ENCODE peak calls at places on chromosome 15, in six cellular contexts. One of them, this sample, is unnamed.

GRCh38 chr15:53840681-53841080 is 81.2 kb upstream of the WDR72 start:
- DNase-seq in neuronal stem cell: no peak
- DNase-seq in IMR-90: no peak
- DNase-seq in astrocyte of the spinal cord: no peak
- DNase-seq in choroid plexus epithelial cell: no peak
- DNase-seq in GM12865: no peak
- DNase-seq in this sample: no peak

GRCh38 chr15:77569647-77570186 is 63.0 kb downstream of the LINGO1 start:
- DNase-seq in neuronal stem cell: no peak
- DNase-seq in IMR-90: no peak
- DNase-seq in astrocyte of the spinal cord: no peak
- DNase-seq in choroid plexus epithelial cell: peak; percentile 54
- DNase-seq in GM12865: no peak
- DNase-seq in this sample: no peak

GRCh38 chr15:41982133-41982930 is 10.0 kb upstream of the EHD4 start:
- DNase-seq in neuronal stem cell: no peak
- DNase-seq in IMR-90: peak; percentile 10
- DNase-seq in astrocyte of the spinal cord: no peak
- DNase-seq in choroid plexus epithelial cell: peak; percentile 44
- DNase-seq in GM12865: no peak
- DNase-seq in this sample: no peak

GRCh38 chr15:40787344-40787841 is 17.6 kb downstream of the C15orf62 start:
- DNase-seq in neuronal stem cell: no peak
- DNase-seq in IMR-90: peak; percentile 62
- DNase-seq in astrocyte of the spinal cord: peak; percentile 87
- DNase-seq in choroid plexus epithelial cell: peak; percentile 71
- DNase-seq in GM12865: no peak
- DNase-seq in this sample: peak; percentile 80

GRCh38 chr15:99406716-99407487 is 155.6 kb downstream of the LRRC28 start:
- DNase-seq in neuronal stem cell: no peak
- DNase-seq in IMR-90: no peak
- DNase-seq in astrocyte of the spinal cord: no peak
- DNase-seq in choroid plexus epithelial cell: no peak
- DNase-seq in GM12865: no peak
- DNase-seq in this sample: no peak

GRCh38 chr15:41487802-41488201 is 5.9 kb upstream of the ITPKA start:
- DNase-seq in neuronal stem cell: no peak
- DNase-seq in IMR-90: peak; percentile 21
- DNase-seq in astrocyte of the spinal cord: no peak
- DNase-seq in choroid plexus epithelial cell: no peak
- DNase-seq in GM12865: no peak
- DNase-seq in this sample: peak; percentile 42

GRCh38 chr15:50676799-50677483 is 9.7 kb downstream of the TRPM7 start:
- DNase-seq in neuronal stem cell: no peak
- DNase-seq in IMR-90: peak; percentile 64
- DNase-seq in astrocyte of the spinal cord: peak; percentile 33
- DNase-seq in choroid plexus epithelial cell: peak; percentile 43
- DNase-seq in GM12865: no peak
- DNase-seq in this sample: no peak

GRCh38 chr15:96553931-96554330 is 223.4 kb downstream of the NR2F2 start:
- DNase-seq in neuronal stem cell: no peak
- DNase-seq in IMR-90: no peak
- DNase-seq in astrocyte of the spinal cord: no peak
- DNase-seq in choroid plexus epithelial cell: no peak
- DNase-seq in GM12865: no peak
- DNase-seq in this sample: no peak

GRCh38 chr15:64915518-64916227 is 4.0 kb downstream of the ANKDD1A start:
- DNase-seq in neuronal stem cell: no peak
- DNase-seq in IMR-90: no peak
- DNase-seq in astrocyte of the spinal cord: no peak
- DNase-seq in choroid plexus epithelial cell: no peak
- DNase-seq in GM12865: no peak
- DNase-seq in this sample: no peak

GRCh38 chr15:85649372-85649771 is 145.4 kb downstream of the KLHL25 start:
- DNase-seq in neuronal stem cell: no peak
- DNase-seq in IMR-90: peak; percentile 90
- DNase-seq in astrocyte of the spinal cord: peak; percentile 73
- DNase-seq in choroid plexus epithelial cell: peak; percentile 92
- DNase-seq in GM12865: no peak
- DNase-seq in this sample: no peak

GRCh38 chr15:26838742-26839460 is 28.0 kb upstream of the GABRA5 start:
- DNase-seq in neuronal stem cell: peak; percentile 21
- DNase-seq in IMR-90: no peak
- DNase-seq in astrocyte of the spinal cord: no peak
- DNase-seq in choroid plexus epithelial cell: no peak
- DNase-seq in GM12865: no peak
- DNase-seq in this sample: peak; percentile 8

GRCh38 chr15:23565395-23566069 is at the start of gene MKRN3:
- DNase-seq in neuronal stem cell: peak; percentile 23
- DNase-seq in IMR-90: peak; percentile 7
- DNase-seq in astrocyte of the spinal cord: peak; percentile 78
- DNase-seq in choroid plexus epithelial cell: peak; percentile 19
- DNase-seq in GM12865: no peak
- DNase-seq in this sample: peak; percentile 98

GRCh38 chr15:40826123-40827075 is 2.1 kb downstream of the PPP1R14D start:
- DNase-seq in neuronal stem cell: no peak
- DNase-seq in IMR-90: no peak
- DNase-seq in astrocyte of the spinal cord: peak; percentile 26
- DNase-seq in choroid plexus epithelial cell: peak; percentile 40
- DNase-seq in GM12865: no peak
- DNase-seq in this sample: no peak

GRCh38 chr15:90617668-90618097 is 88.0 kb downstream of the CRTC3 start:
- DNase-seq in neuronal stem cell: no peak
- DNase-seq in IMR-90: no peak
- DNase-seq in astrocyte of the spinal cord: peak; percentile 40
- DNase-seq in choroid plexus epithelial cell: peak; percentile 66
- DNase-seq in GM12865: no peak
- DNase-seq in this sample: no peak

GRCh38 chr15:30649952-30650929 is 24.3 kb downstream of the ARHGAP11B start:
- DNase-seq in neuronal stem cell: no peak
- DNase-seq in IMR-90: peak; percentile 80
- DNase-seq in astrocyte of the spinal cord: no peak
- DNase-seq in choroid plexus epithelial cell: peak; percentile 38
- DNase-seq in GM12865: peak; percentile 73
- DNase-seq in this sample: peak; percentile 6

GRCh38 chr15:25737218-25737643 is 125.9 kb downstream of the ATP10A start:
- DNase-seq in neuronal stem cell: no peak
- DNase-seq in IMR-90: peak; percentile 41
- DNase-seq in astrocyte of the spinal cord: peak; percentile 50
- DNase-seq in choroid plexus epithelial cell: no peak
- DNase-seq in GM12865: no peak
- DNase-seq in this sample: no peak

GRCh38 chr15:56468271-56468912 is 3.5 kb upstream of the MNS1 start:
- DNase-seq in neuronal stem cell: no peak
- DNase-seq in IMR-90: peak; percentile 9
- DNase-seq in astrocyte of the spinal cord: peak; percentile 3
- DNase-seq in choroid plexus epithelial cell: peak; percentile 22
- DNase-seq in GM12865: peak; percentile 64
- DNase-seq in this sample: peak; percentile 65

GRCh38 chr15:92992712-92993111 is 92.6 kb downstream of the CHD2 start:
- DNase-seq in neuronal stem cell: no peak
- DNase-seq in IMR-90: no peak
- DNase-seq in astrocyte of the spinal cord: no peak
- DNase-seq in choroid plexus epithelial cell: no peak
- DNase-seq in GM12865: no peak
- DNase-seq in this sample: no peak

GRCh38 chr15:71049706-71050422 is 65.4 kb upstream of the THSD4 start:
- DNase-seq in neuronal stem cell: no peak
- DNase-seq in IMR-90: peak; percentile 68
- DNase-seq in astrocyte of the spinal cord: no peak
- DNase-seq in choroid plexus epithelial cell: peak; percentile 27
- DNase-seq in GM12865: no peak
- DNase-seq in this sample: no peak

GRCh38 chr15:41969851-41970431 is 2.4 kb downstream of the EHD4 start:
- DNase-seq in neuronal stem cell: no peak
- DNase-seq in IMR-90: no peak
- DNase-seq in astrocyte of the spinal cord: no peak
- DNase-seq in choroid plexus epithelial cell: no peak
- DNase-seq in GM12865: peak; percentile 91
- DNase-seq in this sample: peak; percentile 51

GRCh38 chr15:90336705-90337141 is 15.4 kb upstream of the ZNF774 start:
- DNase-seq in neuronal stem cell: no peak
- DNase-seq in IMR-90: peak; percentile 85
- DNase-seq in astrocyte of the spinal cord: peak; percentile 34
- DNase-seq in choroid plexus epithelial cell: peak; percentile 40
- DNase-seq in GM12865: peak; percentile 17
- DNase-seq in this sample: peak; percentile 78

GRCh38 chr15:33699691-33700447 is 268.4 kb upstream of the CHRM5 start:
- DNase-seq in neuronal stem cell: no peak
- DNase-seq in IMR-90: peak; percentile 12
- DNase-seq in astrocyte of the spinal cord: no peak
- DNase-seq in choroid plexus epithelial cell: peak; percentile 52
- DNase-seq in GM12865: peak; percentile 3
- DNase-seq in this sample: no peak

GRCh38 chr15:59274126-59274970 is 67.7 kb downstream of the LDHAL6B start:
- DNase-seq in neuronal stem cell: no peak
- DNase-seq in IMR-90: peak; percentile 61
- DNase-seq in astrocyte of the spinal cord: peak; percentile 83
- DNase-seq in choroid plexus epithelial cell: peak; percentile 56
- DNase-seq in GM12865: peak; percentile 47
- DNase-seq in this sample: no peak

GRCh38 chr15:63313866-63314265 is 36.5 kb downstream of the APH1B start:
- DNase-seq in neuronal stem cell: no peak
- DNase-seq in IMR-90: no peak
- DNase-seq in astrocyte of the spinal cord: no peak
- DNase-seq in choroid plexus epithelial cell: no peak
- DNase-seq in GM12865: no peak
- DNase-seq in this sample: no peak

GRCh38 chr15:56950979-56951378 is 32.5 kb downstream of the TCF12 start:
- DNase-seq in neuronal stem cell: no peak
- DNase-seq in IMR-90: no peak
- DNase-seq in astrocyte of the spinal cord: no peak
- DNase-seq in choroid plexus epithelial cell: no peak
- DNase-seq in GM12865: peak; percentile 62
- DNase-seq in this sample: no peak

GRCh38 chr15:57256941-57257340 is 119.4 kb upstream of the CGNL1 start:
- DNase-seq in neuronal stem cell: no peak
- DNase-seq in IMR-90: no peak
- DNase-seq in astrocyte of the spinal cord: no peak
- DNase-seq in choroid plexus epithelial cell: no peak
- DNase-seq in GM12865: no peak
- DNase-seq in this sample: no peak

GRCh38 chr15:96268421-96269204 is 61.9 kb upstream of the NR2F2 start:
- DNase-seq in neuronal stem cell: no peak
- DNase-seq in IMR-90: peak; percentile 66
- DNase-seq in astrocyte of the spinal cord: peak; percentile 62
- DNase-seq in choroid plexus epithelial cell: peak; percentile 77
- DNase-seq in GM12865: no peak
- DNase-seq in this sample: no peak

DNA sequence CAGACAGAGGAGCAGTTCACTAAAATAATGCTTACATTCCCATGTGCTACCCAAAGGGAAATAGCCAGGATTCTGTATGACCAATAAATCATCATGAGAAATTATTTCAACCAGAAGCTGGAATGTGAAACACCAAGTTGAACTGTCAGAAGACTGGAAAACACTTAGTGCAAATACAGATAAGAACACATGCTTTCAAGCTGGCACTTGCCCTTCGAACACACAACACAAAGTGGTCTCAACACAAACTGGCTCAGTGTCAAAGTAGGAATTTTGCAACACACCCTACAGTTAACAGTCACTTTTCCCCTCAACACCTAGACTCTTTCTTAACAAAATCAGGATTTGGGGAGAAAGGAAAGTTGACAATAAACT is 1.3 kb downstream of the FSD2 start:
- DNase-seq in neuronal stem cell: no peak
- DNase-seq in IMR-90: no peak
- DNase-seq in astrocyte of the spinal cord: no peak
- DNase-seq in choroid plexus epithelial cell: no peak
- DNase-seq in GM12865: no peak
- DNase-seq in this sample: no peak
- H3K4me3 ChIP-seq in neuronal stem cell: no peak overlapping the region
- H3K4me3 ChIP-seq in IMR-90: no peak overlapping the region
- H3K4me3 ChIP-seq in astrocyte of the spinal cord: no peak overlapping the region
- H3K4me3 ChIP-seq in choroid plexus epithelial cell: no peak overlapping the region
- H3K4me3 ChIP-seq in GM12865: no peak overlapping the region
- H3K4me3 ChIP-seq in this sample: no peak overlapping the region

DNA sequence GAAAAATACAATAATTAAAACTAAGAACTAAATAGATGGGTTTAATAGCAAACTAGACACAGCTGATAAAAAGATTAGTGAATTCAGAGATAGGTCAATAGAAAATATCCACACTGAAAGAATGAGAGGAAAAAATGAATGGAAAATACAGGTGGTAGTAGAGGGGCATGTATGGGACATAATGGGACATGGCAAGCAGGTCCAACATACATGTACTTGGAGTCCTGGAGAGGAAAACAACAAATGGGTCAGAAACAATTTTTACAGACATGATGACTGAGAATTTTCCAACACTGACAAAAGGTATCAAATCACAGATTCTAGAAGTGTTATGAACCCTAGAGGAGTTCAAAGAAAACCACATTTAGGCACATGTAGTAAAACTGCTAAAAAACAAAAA is 68.4 kb downstream of the MTHFS start:
- DNase-seq in neuronal stem cell: no peak
- DNase-seq in IMR-90: no peak
- DNase-seq in astrocyte of the spinal cord: no peak
- DNase-seq in choroid plexus epithelial cell: no peak
- DNase-seq in GM12865: no peak
- DNase-seq in this sample: no peak
- H3K4me3 ChIP-seq in neuronal stem cell: no peak overlapping the region
- H3K4me3 ChIP-seq in IMR-90: no peak overlapping the region
- H3K4me3 ChIP-seq in astrocyte of the spinal cord: no peak overlapping the region
- H3K4me3 ChIP-seq in choroid plexus epithelial cell: no peak overlapping the region
- H3K4me3 ChIP-seq in GM12865: no peak overlapping the region
- H3K4me3 ChIP-seq in this sample: no peak overlapping the region

GRCh38 chr15:45631831-45632230 is 3.0 kb upstream of the SQOR start:
- DNase-seq in neuronal stem cell: no peak
- DNase-seq in IMR-90: peak; percentile 45
- DNase-seq in astrocyte of the spinal cord: peak; percentile 20
- DNase-seq in choroid plexus epithelial cell: peak; percentile 15
- DNase-seq in GM12865: no peak
- DNase-seq in this sample: no peak
- H3K4me3 ChIP-seq in neuronal stem cell: no peak overlapping the region
- H3K4me3 ChIP-seq in IMR-90: no peak overlapping the region
- H3K4me3 ChIP-seq in astrocyte of the spinal cord: peak overlapping the region; percentile 1
- H3K4me3 ChIP-seq in choroid plexus epithelial cell: peak overlapping the region; percentile 36
- H3K4me3 ChIP-seq in GM12865: no peak overlapping the region
- H3K4me3 ChIP-seq in this sample: no peak overlapping the region

GRCh38 chr15:52496776-52497470 is 31.8 kb downstream of the MYO5A start:
- DNase-seq in neuronal stem cell: no peak
- DNase-seq in IMR-90: peak; percentile 87
- DNase-seq in astrocyte of the spinal cord: peak; percentile 58
- DNase-seq in choroid plexus epithelial cell: no peak
- DNase-seq in GM12865: no peak
- DNase-seq in this sample: no peak

GRCh38 chr15:52498700-52499099 is 30.0 kb downstream of the MYO5A start:
- DNase-seq in neuronal stem cell: no peak
- DNase-seq in IMR-90: no peak
- DNase-seq in astrocyte of the spinal cord: peak; percentile 22
- DNase-seq in choroid plexus epithelial cell: peak; percentile 30
- DNase-seq in GM12865: no peak
- DNase-seq in this sample: no peak

GRCh38 chr15:52493968-52494367 is 34.7 kb downstream of the MYO5A start:
- DNase-seq in neuronal stem cell: no peak
- DNase-seq in IMR-90: peak; percentile 45
- DNase-seq in astrocyte of the spinal cord: no peak
- DNase-seq in choroid plexus epithelial cell: peak; percentile 27
- DNase-seq in GM12865: no peak
- DNase-seq in this sample: no peak

GRCh38 chr15:52499506-52499905 is 29.2 kb downstream of the MYO5A start:
- DNase-seq in neuronal stem cell: no peak
- DNase-seq in IMR-90: no peak
- DNase-seq in astrocyte of the spinal cord: no peak
- DNase-seq in choroid plexus epithelial cell: no peak
- DNase-seq in GM12865: no peak
- DNase-seq in this sample: no peak

GRCh38 chr15:52496175-52496574 is 32.5 kb downstream of the MYO5A start:
- DNase-seq in neuronal stem cell: no peak
- DNase-seq in IMR-90: no peak
- DNase-seq in astrocyte of the spinal cord: no peak
- DNase-seq in choroid plexus epithelial cell: no peak
- DNase-seq in GM12865: peak; percentile 31
- DNase-seq in this sample: no peak
- H3K4me3 ChIP-seq in neuronal stem cell: no peak overlapping the region
- H3K4me3 ChIP-seq in IMR-90: no peak overlapping the region
- H3K4me3 ChIP-seq in astrocyte of the spinal cord: no peak overlapping the region
- H3K4me3 ChIP-seq in choroid plexus epithelial cell: no peak overlapping the region
- H3K4me3 ChIP-seq in GM12865: no peak overlapping the region
- H3K4me3 ChIP-seq in this sample: no peak overlapping the region

This sample was measured in Jurkat, Clone E6-1.